ENCODE peak calls at places on chromosome 5, in eight cellular contexts. R, G, M, S, V, O, P and Y are unnamed samples.

GRCh38 chr5:32443145-32443540 is 1.4 kb downstream of the ZFR start:
- DNase-seq in R (no peak), G (no peak), M (peak), S (no peak), V (peak), O (peak), P (peak), Y (no peak)

GRCh38 chr5:146084376-146084775 is 21.0 kb downstream of the PLAC8L1 start:
- DNase-seq in R (no peak), G (no peak), M (no peak), S (no peak), V (no peak), O (no peak), P (no peak), Y (no peak)

GRCh38 chr5:453725-454481 is 10.9 kb downstream of the EXOC3 start:
- DNase-seq in R (no peak), G (no peak), M (no peak), S (no peak), V (no peak), O (no peak), P (no peak), Y (no peak)

GRCh38 chr5:148336704-148337435 is 1.5 kb downstream of the SPINK9 start:
- DNase-seq in R (no peak), G (peak), M (no peak), S (no peak), V (no peak), O (peak), P (no peak), Y (no peak)

GRCh38 chr5:134525687-134526482 is 415 bp downstream of the JADE2 start:
- DNase-seq in R (peak), G (peak), M (peak), S (peak), V (peak), O (peak), P (peak), Y (peak)

GRCh38 chr5:108818613-108819272 is 71.0 kb downstream of the FER start:
- DNase-seq in R (no peak), G (no peak), M (peak), S (no peak), V (no peak), O (peak), P (peak), Y (no peak)

GRCh38 chr5:38473008-38473407 is 83.4 kb downstream of the LIFR start:
- DNase-seq in R (peak), G (no peak), M (no peak), S (no peak), V (no peak), O (no peak), P (no peak), Y (peak)

GRCh38 chr5:15946026-15946425 is 233.6 kb downstream of the MARCHF11 start:
- DNase-seq in R (no peak), G (no peak), M (peak), S (no peak), V (no peak), O (no peak), P (no peak), Y (no peak)

GRCh38 chr5:178106086-178106485 is 7.2 kb upstream of the N4BP3 start:
- DNase-seq in R (no peak), G (no peak), M (no peak), S (no peak), V (no peak), O (no peak), P (no peak), Y (no peak)